ENCODE peak calls at places on chromosomes 2 and 18, in ten cellular contexts. T is activated T-helper 1 cell treated with anti-CD3 and anti-CD28 coated beads, Interleukin-2, amount 50 U/mL, for 16 hours; O is stimulated activated CD8-positive, alpha-beta memory T cell treated with anti-CD3 and anti-CD28 coated beads, Interleukin-15, amount 100 ng/mL, for 24 hours; P is activated CD4-positive, alpha-beta T cell treated with anti-CD3 and anti-CD28 coated beads, Interleukin-2, amount 50 U/mL, for 4 hours; C is dorsolateral prefrontal cortex; A is GM12865; E is retina; Q is anterior cingulate cortex; I is NCI-H1436; W is ELF-1. U is an unnamed sample.
A peak's percentile ranks its signal among the peaks of the same experiment; 100 is the strongest.

GRCh38 chr18:59606193-59607175 is 90.7 kb downstream of the CCBE1 start:
- DNase-seq in T (no peak), O (no peak), P (no peak), C (no peak), A (no peak), E (no peak), Q (no peak), I (no peak), W (no peak), U (no peak)

GRCh38 chr2:199488772-199489400 is 31.1 kb upstream of the SATB2 start:
- DNase-seq in T (peak; percentile 17), O (no peak), P (peak; percentile 21), C (peak; percentile 45), A (peak; percentile 61), E (peak; percentile 56), Q (no peak), I (peak; percentile 60), W (peak; percentile 88), U (peak; percentile 65)

GRCh38 chr2:241810304-241811208 is 1.6 kb downstream of the NEU4 start:
- DNase-seq in T (no peak), O (no peak), P (no peak), C (peak; percentile 62), A (no peak), E (no peak), Q (peak; percentile 58), I (no peak), W (no peak), U (no peak)

GRCh38 chr2:3470856-3471737 is 48.2 kb downstream of the ADI1 start:
- DNase-seq in T (no peak), O (no peak), P (no peak), C (no peak), A (no peak), E (no peak), Q (no peak), I (no peak), W (no peak), U (no peak)

GRCh38 chr2:207786956-207787516 is 17.3 kb upstream of the FZD5 start:
- DNase-seq in T (no peak), O (no peak), P (no peak), C (no peak), A (no peak), E (no peak), Q (no peak), I (no peak), W (no peak), U (no peak)

GRCh38 chr18:13409997-13410396 is 191.4 kb downstream of the LDLRAD4 start:
- DNase-seq in T (no peak), O (no peak), P (no peak), C (no peak), A (no peak), E (no peak), Q (no peak), I (no peak), W (no peak), U (no peak)

GRCh38 chr2:149767516-149767974 is 180.0 kb upstream of the MMADHC start:
- DNase-seq in T (no peak), O (no peak), P (no peak), C (no peak), A (no peak), E (no peak), Q (no peak), I (no peak), W (no peak), U (no peak)

GRCh38 chr2:239821694-239822075 is 203.5 kb downstream of the NDUFA10 start:
- DNase-seq in T (no peak), O (no peak), P (no peak), C (no peak), A (no peak), E (no peak), Q (no peak), I (no peak), W (no peak), U (no peak)

GRCh38 chr2:3447789-3448317 is 68.4 kb downstream of the TRAPPC12 start:
- DNase-seq in T (no peak), O (no peak), P (no peak), C (no peak), A (no peak), E (no peak), Q (no peak), I (no peak), W (no peak), U (no peak)

GRCh38 chr18:13613591-13614317 is 112.6 kb downstream of the FAM210A start:
- DNase-seq in T (no peak), O (no peak), P (no peak), C (no peak), A (peak; percentile 48), E (no peak), Q (no peak), I (no peak), W (no peak), U (no peak)

GRCh38 chr2:18467727-18468363 is 92.6 kb downstream of the RDH14 start:
- DNase-seq in T (no peak), O (no peak), P (no peak), C (no peak), A (no peak), E (no peak), Q (no peak), I (no peak), W (no peak), U (no peak)

GRCh38 chr2:151922845-151923666 is 94.8 kb upstream of the ARL5A start:
- DNase-seq in T (no peak), O (no peak), P (no peak), C (peak; percentile 26), A (no peak), E (no peak), Q (no peak), I (no peak), W (no peak), U (no peak)

GRCh38 chr2:239035997-239036731 is 188.3 kb downstream of the TWIST2 start:
- DNase-seq in T (no peak), O (no peak), P (no peak), C (no peak), A (no peak), E (no peak), Q (no peak), I (no peak), W (peak; percentile 27), U (no peak)

GRCh38 chr18:10052871-10053270 is 139.1 kb downstream of the VAPA start:
- DNase-seq in T (no peak), O (no peak), P (no peak), C (no peak), A (no peak), E (no peak), Q (no peak), I (no peak), W (no peak), U (no peak)